ENCODE peak calls at places on chromosomes 5 and 9, in four cellular contexts. B is GM12878, V is K562, T is HepG2. N is an unnamed sample.

GRCh38 chr5:63125862-63126261 is 547.2 kb downstream of the LRRC70 start:
- DNase-seq in V (peak), B (no peak), T (peak), N (peak)

GRCh38 chr5:153629496-153629895 is 139.0 kb downstream of the GRIA1 start:
- DNase-seq in T (no peak), V (no peak), B (no peak), N (no peak)

GRCh38 chr5:43338856-43339255 is 25.6 kb upstream of the HMGCS1 start:
- DNase-seq in T (no peak), B (no peak), V (no peak), N (no peak)

GRCh38 chr9:109447329-109448076 is 50.6 kb downstream of the PTPN3 start:
- DNase-seq in T (no peak), V (no peak), B (no peak), N (no peak)

GRCh38 chr9:126331964-126332748 is 5.5 kb downstream of the MVB12B start:
- DNase-seq in B (no peak), V (no peak), T (no peak), N (no peak)

GRCh38 chr9:91047993-91048607 is 246.5 kb downstream of the SYK start:
- DNase-seq in T (no peak), V (no peak), B (no peak), N (no peak)

GRCh38 chr5:181062631-181063030 is 22.6 kb downstream of the BTNL9 start:
- DNase-seq in V (no peak), B (no peak), T (no peak), N (no peak)

GRCh38 chr9:79813262-79813646 is 241.5 kb downstream of the TLE4 start:
- DNase-seq in B (no peak), V (no peak), T (no peak), N (no peak)

GRCh38 chr9:133991211-133991921 is 758 bp downstream of the VAV2 start:
- DNase-seq in V (no peak), T (no peak), B (no peak), N (no peak)

GRCh38 chr9:38641985-38642864 is 21.8 kb upstream of the ANKRD18A start:
- DNase-seq in B (no peak), T (peak), V (peak), N (peak)

GRCh38 chr9:86732514-86732913 is 214.8 kb downstream of the GAS1 start:
- DNase-seq in V (no peak), T (no peak), B (no peak), N (no peak)

GRCh38 chr5:1521671-1522600 is 1.8 kb downstream of the LPCAT1 start:
- DNase-seq in V (peak), B (no peak), T (peak), N (peak)

GRCh38 chr9:97808972-97809371 is 44.1 kb upstream of the FOXE1 start:
- DNase-seq in T (no peak), V (no peak), B (no peak), N (no peak)

GRCh38 chr5:31193591-31194457 is at the start of gene CDH6:
- DNase-seq in B (no peak), V (no peak), T (no peak), N (peak)

GRCh38 chr9:133449760-133450159 is 10.0 kb upstream of the CACFD1 start:
- DNase-seq in T (peak), B (no peak), V (no peak), N (no peak)

GRCh38 chr9:101601904-101602765 is 7.4 kb upstream of the PPP3R2 start:
- DNase-seq in T (peak), B (no peak), V (peak), N (peak)

GRCh38 chr5:111013011-111013410 is 58.5 kb upstream of the TSLP start:
- DNase-seq in V (no peak), B (no peak), T (no peak), N (no peak)

GRCh38 chr9:130298663-130299279 is 33.2 kb downstream of the HMCN2 start:
- DNase-seq in V (peak), T (peak), B (no peak), N (peak)

GRCh38 chr9:100029246-100029645 is 69.6 kb downstream of the ERP44 start:
- DNase-seq in B (no peak), T (no peak), V (no peak), N (no peak)

GRCh38 chr5:173789031-173789920 is 98.9 kb upstream of the CPEB4 start:
- DNase-seq in V (no peak), B (no peak), T (peak), N (no peak)

GRCh38 chr5:172866802-172867748 is 33.0 kb downstream of the ERGIC1 start:
- DNase-seq in B (no peak), T (no peak), V (no peak), N (no peak)

GRCh38 chr5:148732692-148733091 is 78.4 kb upstream of the HTR4 start:
- DNase-seq in T (no peak), V (no peak), B (no peak), N (no peak)

GRCh38 chr5:148730955-148731898 is 76.9 kb upstream of the HTR4 start:
- DNase-seq in V (peak), B (peak), T (peak), N (peak)

GRCh38 chr5:148733601-148734438 is 79.5 kb upstream of the HTR4 start:
- DNase-seq in T (peak), B (no peak), V (peak), N (peak)

GRCh38 chr5:148735301-148735700 is 81.0 kb upstream of the HTR4 start:
- DNase-seq in V (no peak), B (no peak), T (no peak), N (no peak)

DNA sequence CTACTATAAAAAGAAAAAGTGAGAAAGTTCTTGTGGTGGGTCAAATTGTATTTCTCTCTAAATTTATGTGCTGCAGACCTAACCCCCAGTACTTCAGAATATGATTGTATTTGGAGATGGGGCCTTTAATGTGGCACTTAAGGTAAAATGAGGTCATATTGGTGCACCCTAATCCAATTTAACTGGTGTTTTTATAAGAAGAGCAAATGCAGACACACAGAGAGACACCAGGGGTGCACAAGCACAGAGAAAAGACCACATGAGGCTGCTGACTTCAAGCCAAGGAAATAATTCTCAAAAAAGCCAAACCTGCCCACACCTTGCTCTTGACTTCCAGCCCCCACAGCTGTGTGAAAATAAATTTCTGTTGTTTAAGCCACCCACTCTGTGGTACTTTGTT is 80.2 kb upstream of the HTR4 start:
- DNase-seq in V (no peak), B (no peak), T (no peak), N (no peak)
- TF ChIP-seq TARDBP in V (no peak), B (no peak), T (no peak), N (no peak)

GRCh38 chr5:54387659-54388232 is 67.8 kb upstream of the HSPB3 start:
- DNase-seq in B (no peak), V (no peak), T (no peak), N (no peak)

GRCh38 chr5:54388411-54388810 is 67.1 kb upstream of the HSPB3 start:
- DNase-seq in T (no peak), V (peak), B (no peak), N (no peak)

GRCh38 chr5:54390539-54391031 is 64.9 kb upstream of the HSPB3 start:
- DNase-seq in T (no peak), V (peak), B (no peak), N (no peak)

GRCh38 chr5:54388811-54389210 is 66.7 kb upstream of the HSPB3 start:
- DNase-seq in B (no peak), V (no peak), T (no peak), N (no peak)

DNA sequence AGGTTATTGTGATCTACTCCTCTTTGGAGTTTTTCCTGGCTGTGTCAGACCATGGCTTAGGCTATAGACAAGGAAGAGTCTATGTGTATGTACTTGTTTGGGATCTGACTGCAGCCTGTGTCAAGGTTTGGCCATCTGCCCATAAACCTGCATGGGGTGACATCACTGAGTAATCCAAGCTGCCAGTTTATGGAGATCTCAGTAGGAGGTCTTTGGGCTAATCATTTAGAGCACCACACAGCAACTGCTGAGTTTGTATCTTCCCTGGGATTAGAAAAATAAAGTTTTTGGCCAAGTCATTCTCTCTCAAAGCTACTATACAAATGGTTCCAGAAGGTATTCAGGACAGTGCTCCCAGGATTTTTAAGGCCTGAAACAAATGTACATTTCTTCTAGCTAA is 65.5 kb upstream of the HSPB3 start:
- DNase-seq in V (peak), T (no peak), B (no peak), N (peak)
- TF ChIP-seq TARDBP in V (no peak), T (no peak), B (no peak), N (no peak)

GRCh38 chr5:6197427-6197826 is 180.9 kb downstream of the MED10 start:
- DNase-seq in V (no peak), T (no peak), B (no peak), N (no peak)

GRCh38 chr5:6202113-6202512 is 176.2 kb downstream of the MED10 start:
- DNase-seq in V (no peak), B (no peak), T (no peak), N (no peak)

GRCh38 chr5:6202615-6203365 is 175.6 kb downstream of the MED10 start:
- DNase-seq in T (peak), V (peak), B (no peak), N (no peak)

GRCh38 chr5:6195711-6196358 is 182.5 kb downstream of the MED10 start:
- DNase-seq in V (no peak), T (no peak), B (no peak), N (no peak)

GRCh38 chr5:6201626-6202025 is 176.7 kb downstream of the MED10 start:
- DNase-seq in T (no peak), B (no peak), V (no peak), N (no peak)
- TF ChIP-seq TARDBP in T (no peak), B (no peak), V (no peak), N (no peak)

DNA sequence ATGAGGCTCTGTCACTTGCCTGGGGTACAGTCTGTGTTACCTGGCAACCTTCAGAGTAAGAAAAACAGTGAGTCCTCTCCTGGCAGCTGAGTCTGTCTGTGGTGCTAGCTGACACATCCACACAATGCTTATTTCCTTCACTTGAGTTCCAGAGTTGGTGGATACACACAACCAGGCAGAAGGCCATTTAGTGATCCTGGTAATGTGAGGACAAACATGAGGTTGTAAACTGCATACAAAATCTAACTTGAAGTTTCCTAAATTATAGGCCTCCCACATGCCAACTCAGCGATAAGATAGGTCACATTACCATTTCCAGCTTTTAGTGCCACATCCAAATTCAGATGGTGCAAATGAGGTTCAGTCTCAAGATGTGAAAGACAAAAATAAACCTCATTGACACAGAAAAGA is 125.5 kb downstream of the DCP2 start:
- DNase-seq in B (no peak), V (no peak), T (no peak), N (no peak)
- TF ChIP-seq TARDBP in B (no peak), V (no peak), T (no peak), N (no peak)

N was measured in HEK293T.